ENCODE peak calls at places on chromosome 13, in five cellular contexts. F is AG04450, D is NCI-H345, J is non-pigmented ciliary epithelial cell, N is DMS153. I is an unnamed sample.

GRCh38 chr13:93875527-93875926 is 604.0 kb downstream of the DCT start:
- DNase-seq in D (no peak), F (peak; percentile 21), N (no peak), J (no peak), I (no peak)

GRCh38 chr13:42594577-42595571 is 20.9 kb downstream of the TNFSF11 start:
- DNase-seq in J (peak; percentile 37), N (peak; percentile 33), D (peak; percentile 37), F (peak; percentile 54), I (peak; percentile 62)

GRCh38 chr13:94224670-94225069 is 254.8 kb downstream of the DCT start:
- DNase-seq in J (no peak), D (no peak), N (no peak), F (no peak), I (no peak)

GRCh38 chr13:92681239-92681638 is 545.4 kb upstream of the GPC6 start:
- DNase-seq in F (no peak), N (no peak), J (no peak), D (no peak), I (no peak)

GRCh38 chr13:46561691-46562090 is 8.7 kb downstream of the LRCH1 start:
- DNase-seq in F (no peak), D (no peak), N (no peak), J (no peak), I (no peak)

GRCh38 chr13:73902296-73902695 is 231.9 kb downstream of the KLF12 start:
- DNase-seq in N (no peak), J (no peak), F (no peak), D (no peak), I (no peak)

GRCh38 chr13:111597041-111598017 is 276.9 kb downstream of the TEX29 start:
- DNase-seq in D (peak; percentile 49), F (no peak), N (no peak), J (no peak), I (no peak)

GRCh38 chr13:26759907-26760834 is at the start of gene GPR12:
- DNase-seq in F (no peak), N (no peak), D (peak; percentile 25), J (no peak), I (no peak)

GRCh38 chr13:95660981-95661581 is 15.9 kb upstream of the DNAJC3 start:
- DNase-seq in J (no peak), N (peak; percentile 15), D (peak; percentile 37), F (no peak), I (no peak)

GRCh38 chr13:73417012-73417615 is 358.3 kb downstream of the KLF5 start:
- DNase-seq in J (no peak), F (no peak), D (no peak), N (no peak), I (no peak)

GRCh38 chr13:76798037-76798436 is 88.2 kb downstream of the KCTD12 start:
- DNase-seq in N (no peak), F (no peak), J (no peak), D (no peak), I (no peak)

GRCh38 chr13:40982772-40983171 is 36.3 kb downstream of the ELF1 start:
- DNase-seq in D (no peak), J (no peak), F (no peak), N (peak; percentile 53), I (peak; percentile 54)

GRCh38 chr13:99230991-99231390 is 27.2 kb downstream of the GPR18 start:
- DNase-seq in F (no peak), N (no peak), J (no peak), D (no peak), I (no peak)

GRCh38 chr13:111978536-111978935 is 88.4 kb upstream of the SOX1 start:
- DNase-seq in J (no peak), D (no peak), F (no peak), N (no peak), I (no peak)

GRCh38 chr13:62627226-62627625 is 1211.6 kb upstream of the PCDH20 start:
- DNase-seq in F (no peak), J (no peak), D (no peak), N (no peak), I (no peak)

GRCh38 chr13:24627090-24627714 is 53.0 kb upstream of the ATP12A start:
- DNase-seq in J (no peak), F (no peak), N (no peak), D (no peak), I (no peak)

GRCh38 chr13:28597641-28598040 is 61.3 kb upstream of the POMP start:
- DNase-seq in J (no peak), D (no peak), N (no peak), F (no peak), I (no peak)

GRCh38 chr13:113939129-113939904 is 34.6 kb downstream of the C13orf46 start:
- DNase-seq in N (no peak), J (no peak), D (no peak), F (no peak), I (no peak)

GRCh38 chr13:46906440-46906839 is 9.6 kb upstream of the HTR2A start:
- DNase-seq in D (no peak), F (no peak), J (no peak), N (no peak), I (no peak)

GRCh38 chr13:97142452-97142851 is 79.7 kb upstream of the MBNL2 start:
- DNase-seq in D (no peak), J (no peak), F (no peak), N (no peak), I (peak; percentile 45)

GRCh38 chr13:114063545-114064515 is 68.6 kb downstream of the RASA3 start:
- DNase-seq in D (no peak), N (no peak), F (no peak), J (no peak), I (no peak)

GRCh38 chr13:40230833-40231266 is 435.6 kb downstream of the FOXO1 start:
- DNase-seq in F (no peak), J (no peak), D (no peak), N (no peak), I (no peak)

GRCh38 chr13:93235258-93236015 is 8.8 kb downstream of the GPC6 start:
- DNase-seq in J (no peak), D (no peak), N (no peak), F (no peak), I (no peak)

GRCh38 chr13:98606296-98606695 is 29.4 kb upstream of the STK24 start:
- DNase-seq in N (no peak), D (no peak), J (no peak), F (no peak), I (no peak)